ENCODE peak calls at places on chromosomes 4 and X, in nine cellular contexts. Q is left lung, P is spleen, M is lower lobe of right lung, U is stomach, X is heart right ventricle, C is esophagus muscularis mucosa, W is uterus, O is A549. A is an unnamed sample. For H3K9me3 and H3K4me1, the result is how much of the 10 kb centered on the place peaks cover.

GRCh38 chrX:17738737-17739535 is 1.6 kb downstream of the SCML1 start:
- DNase-seq in Q (no peak), P (no peak), M (no peak), U (no peak), X (no peak), C (no peak), W (no peak), O (no peak), A (no peak)

GRCh38 chr4:24690436-24690835 is 104.9 kb upstream of the SOD3 start:
- DNase-seq in Q (no peak), P (no peak), M (no peak), U (no peak), X (no peak), C (peak), W (no peak), O (no peak), A (no peak)

GRCh38 chr4:44425614-44426208 is 22.9 kb downstream of the KCTD8 start:
- DNase-seq in Q (no peak), P (no peak), M (no peak), U (no peak), X (no peak), C (no peak), W (no peak), O (no peak), A (no peak)

GRCh38 chr4:83013420-83013867 is 2.8 kb upstream of the LIN54 start:
- DNase-seq in Q (no peak), P (no peak), M (no peak), U (no peak), X (no peak), C (no peak), W (no peak), O (no peak), A (no peak)

GRCh38 chr4:47209833-47210232 is 178.5 kb downstream of the GABRB1 start:
- DNase-seq in Q (no peak), P (no peak), M (no peak), U (no peak), X (no peak), C (no peak), W (no peak), O (no peak), A (no peak)

GRCh38 chrX:39899876-39900787 is 197.6 kb downstream of the BCOR start:
- DNase-seq in Q (no peak), P (no peak), M (no peak), U (no peak), X (no peak), C (no peak), W (no peak), O (no peak), A (no peak)

GRCh38 chr4:119676101-119676500 is 47.5 kb upstream of the PDE5A start:
- DNase-seq in Q (no peak), P (no peak), M (no peak), U (no peak), X (no peak), C (no peak), W (no peak), O (no peak), A (no peak)

GRCh38 chr4:184306949-184307348 is 89.3 kb upstream of the ENPP6 start:
- DNase-seq in Q (no peak), P (no peak), M (no peak), U (no peak), X (no peak), C (peak), W (no peak), O (no peak), A (no peak)

GRCh38 chrX:2756534-2756933 is 4.7 kb downstream of the XG start:
- DNase-seq in Q (no peak), P (no peak), M (no peak), U (no peak), X (no peak), C (no peak), W (no peak), O (no peak), A (no peak)

GRCh38 chr4:26936284-26937065 is 75.8 kb downstream of the STIM2 start:
- DNase-seq in Q (peak), P (peak), M (peak), U (no peak), X (no peak), C (no peak), W (no peak), O (no peak), A (no peak)

GRCh38 chr4:2292679-2293108 is 30.8 kb upstream of the MXD4 start:
- DNase-seq in Q (no peak), P (no peak), M (no peak), U (no peak), X (no peak), C (no peak), W (no peak), O (no peak), A (peak)

GRCh38 chr4:74499986-74500781 is 55.2 kb downstream of the AREG start:
- DNase-seq in Q (no peak), P (no peak), M (no peak), U (no peak), X (no peak), C (no peak), W (no peak), O (no peak), A (no peak)

GRCh38 chrX:154369453-154370299 is 4.8 kb downstream of the FLNA start:
- DNase-seq in Q (peak), P (peak), M (peak), U (no peak), X (peak), C (peak), W (peak), O (peak), A (peak)

GRCh38 chr4:173802714-173803022 is 272.6 kb upstream of the HAND2 start:
- DNase-seq in Q (no peak), P (no peak), M (no peak), U (no peak), X (no peak), C (no peak), W (no peak), O (no peak), A (no peak)

GRCh38 chr4:38860788-38861424 is 4.3 kb upstream of the TLR6 start:
- DNase-seq in Q (no peak), P (peak), M (peak), U (peak), X (no peak), C (no peak), W (no peak), O (peak), A (no peak)

GRCh38 chr4:84691170-84691691 is 108.3 kb downstream of the CDS1 start:
- DNase-seq in Q (no peak), P (no peak), M (no peak), U (no peak), X (no peak), C (no peak), W (no peak), O (peak), A (no peak)

GRCh38 chr4:182625193-182625592 is 292.0 kb downstream of the DCTD start:
- DNase-seq in Q (no peak), P (no peak), M (no peak), U (no peak), X (no peak), C (no peak), W (no peak), O (no peak), A (no peak)

GRCh38 chrX:80879143-80879542 is 69.5 kb upstream of the BRWD3 start:
- DNase-seq in Q (no peak), P (no peak), M (no peak), U (peak), X (no peak), C (no peak), W (no peak), O (no peak), A (no peak)

GRCh38 chrX:30995705-30996104 is 76.1 kb downstream of the FTHL17 start:
- DNase-seq in Q (no peak), P (no peak), M (no peak), U (no peak), X (no peak), C (no peak), W (no peak), O (no peak), A (no peak)

GRCh38 chr4:6520978-6521377 is 48.6 kb upstream of the PPP2R2C start:
- DNase-seq in Q (no peak), P (no peak), M (no peak), U (no peak), X (no peak), C (no peak), W (no peak), O (no peak), A (no peak)

GRCh38 chr4:54643958-54644357 is 13.8 kb upstream of the KIT start:
- DNase-seq in Q (no peak), P (no peak), M (no peak), U (no peak), X (no peak), C (no peak), W (no peak), O (no peak), A (no peak)

GRCh38 chrX:45202171-45202570 is 1.5 kb upstream of the DIPK2B start:
- DNase-seq in Q (no peak), P (no peak), M (no peak), U (no peak), X (no peak), C (no peak), W (no peak), O (no peak), A (no peak)

GRCh38 chr4:105234582-105234981 is 87.9 kb downstream of the TET2 start:
- DNase-seq in Q (no peak), P (no peak), M (no peak), U (no peak), X (no peak), C (no peak), W (no peak), O (no peak), A (no peak)

GRCh38 chr4:175874290-175874689 is 62.2 kb upstream of the GPM6A start:
- DNase-seq in Q (no peak), P (no peak), M (no peak), U (no peak), X (no peak), C (no peak), W (no peak), O (no peak), A (no peak)

GRCh38 chr4:123741906-123742305 is 345.3 kb downstream of the SPRY1 start:
- DNase-seq in Q (no peak), P (no peak), M (no peak), U (no peak), X (no peak), C (no peak), W (no peak), O (no peak), A (no peak)

GRCh38 chrX:45824471-45824870 is 623.8 kb upstream of the DIPK2B start:
- DNase-seq in Q (no peak), P (no peak), M (no peak), U (no peak), X (no peak), C (no peak), W (peak), O (peak), A (peak)

GRCh38 chr4:25527044-25527443 is 128.6 kb upstream of the SLC34A2 start:
- DNase-seq in Q (no peak), P (no peak), M (no peak), U (no peak), X (no peak), C (no peak), W (no peak), O (no peak), A (no peak)

GRCh38 chr4:78634011-78634664 is 82.6 kb downstream of the ANXA3 start:
- DNase-seq in Q (no peak), P (no peak), M (peak), U (no peak), X (no peak), C (no peak), W (no peak), O (no peak), A (peak)

GRCh38 chr4:142656178-142656577 is 189.9 kb downstream of the INPP4B start:
- DNase-seq in Q (no peak), P (no peak), M (no peak), U (no peak), X (no peak), C (no peak), W (no peak), O (no peak), A (no peak)
- H3K9me3 ChIP-seq in Q (half or more), P (half or more), M (under half), U (half or more), X (half or more), C (half or more), W (under half), O (under half), A (under half)

GRCh38 chr4:147789596-147789995 is 57.7 kb downstream of the ARHGAP10 start:
- DNase-seq in Q (no peak), P (no peak), M (no peak), U (no peak), X (no peak), C (no peak), W (no peak), O (no peak), A (no peak)
- H3K4me1 ChIP-seq in Q (under half), P (under half), M (half or more), U (half or more), X (half or more), C (half or more), W (under half), O (under half), A (under half)

GRCh38 chrX:149979126-149979644 is 40.9 kb upstream of the EOLA2 start:
- DNase-seq in Q (no peak), P (no peak), M (no peak), U (no peak), X (no peak), C (no peak), W (no peak), O (no peak), A (no peak)
- H3K9me3 ChIP-seq in Q (under half), P (under half), M (under half), U (under half), X (under half), C (under half), W (under half), O (under half), A (under half)

DNA sequence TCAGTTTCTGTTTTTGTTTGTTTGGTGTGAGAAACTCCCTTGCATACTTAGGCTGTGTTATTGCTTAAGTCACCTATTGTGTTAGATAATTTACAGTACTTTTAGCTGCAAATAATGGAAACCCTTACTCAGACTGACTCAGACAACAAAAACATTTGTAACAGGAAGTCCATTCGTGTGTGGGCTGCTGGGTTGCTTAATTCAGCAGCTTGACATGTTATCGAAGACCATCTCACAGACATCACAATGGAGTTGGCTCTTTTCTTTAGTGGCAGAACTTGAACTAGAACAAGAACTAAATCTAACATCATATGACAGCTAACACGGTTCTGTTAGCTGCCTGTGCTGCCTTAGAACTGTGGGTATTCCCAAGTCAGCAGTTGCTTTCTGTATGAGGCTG is 9.9 kb upstream of the GABRE start:
- DNase-seq in Q (no peak), P (no peak), M (no peak), U (no peak), X (no peak), C (no peak), W (no peak), O (no peak), A (no peak)
- H3K4me1 ChIP-seq in Q (under half), P (under half), M (under half), U (under half), X (under half), C (under half), W (under half), O (half or more), A (under half)

DNA sequence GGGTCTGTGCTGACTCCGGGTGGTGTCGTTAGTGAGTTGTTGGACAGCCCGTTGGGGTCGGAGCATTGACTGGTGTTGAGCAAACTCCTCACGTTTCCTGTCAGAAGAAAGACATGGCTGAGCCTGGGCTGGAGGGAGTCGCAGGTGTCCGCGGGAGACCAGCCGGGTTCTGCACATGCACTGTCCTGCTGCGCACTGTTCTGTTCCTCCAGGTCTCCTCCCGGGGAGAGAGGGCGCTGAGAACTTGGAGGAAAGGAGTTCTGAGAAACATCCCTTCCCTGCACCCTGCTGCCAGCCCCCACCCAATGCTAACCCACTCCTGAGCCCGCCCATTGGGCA is 1.1 kb downstream of the ZNF141 start:
- DNase-seq in Q (no peak), P (peak), M (no peak), U (no peak), X (no peak), C (no peak), W (no peak), O (no peak), A (no peak)
- H3K9me3 ChIP-seq in Q (under half), P (under half), M (under half), U (under half), X (under half), C (under half), W (under half), O (half or more), A (under half)

DNA sequence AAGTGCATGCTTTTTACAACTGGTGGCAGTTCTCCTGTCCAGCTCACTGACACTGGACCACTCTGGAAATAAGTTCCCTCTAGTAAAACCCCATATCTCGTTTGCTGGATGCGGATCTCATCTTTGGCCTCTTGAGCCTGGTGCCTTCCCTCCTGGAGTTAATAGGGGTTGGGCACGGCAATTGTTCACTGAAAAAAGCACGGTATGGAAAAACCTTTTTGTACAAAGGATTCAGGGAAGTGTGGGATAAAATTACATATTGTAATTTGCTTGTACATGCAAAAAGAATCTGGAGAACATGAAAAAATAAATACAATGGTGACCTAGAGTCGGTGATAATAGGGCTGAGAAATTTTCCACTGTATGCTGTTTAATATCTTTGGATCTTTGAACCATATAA is 30.6 kb downstream of the TBC1D9 start:
- DNase-seq in Q (no peak), P (no peak), M (no peak), U (no peak), X (no peak), C (no peak), W (no peak), O (no peak), A (no peak)
- H3K4me1 ChIP-seq in Q (under half), P (half or more), M (half or more), U (half or more), X (half or more), C (under half), W (under half), O (under half), A (under half)

DNA sequence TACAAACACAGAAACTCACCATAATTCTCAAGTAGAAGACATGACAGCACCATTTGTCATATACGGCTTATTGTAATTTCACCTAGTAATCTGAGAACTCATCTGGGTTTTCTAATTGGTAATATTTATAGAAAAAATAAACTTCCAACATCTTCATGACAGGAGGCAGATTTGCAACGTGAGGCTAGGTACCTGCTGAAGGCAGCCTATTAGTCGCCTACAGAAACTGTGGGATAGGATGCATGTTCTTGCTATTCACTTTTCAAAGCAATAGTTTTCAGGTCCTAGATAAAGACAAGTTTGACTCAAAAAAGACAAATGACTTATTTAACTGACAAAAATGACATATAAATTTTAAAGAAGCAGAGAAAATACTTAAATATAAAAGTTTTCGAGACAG is 2.9 kb downstream of the ZNF732 start:
- DNase-seq in Q (no peak), P (no peak), M (no peak), U (no peak), X (no peak), C (no peak), W (no peak), O (no peak), A (no peak)
- H3K9me3 ChIP-seq in Q (half or more), P (half or more), M (under half), U (half or more), X (under half), C (under half), W (under half), O (under half), A (under half)

GRCh38 chr4:76306882-76307669 is 543 bp downstream of the STBD1 start:
- DNase-seq in Q (peak), P (peak), M (peak), U (peak), X (peak), C (no peak), W (peak), O (peak), A (peak)

GRCh38 chr4:76305971-76306881 is at the start of gene STBD1:
- DNase-seq in Q (peak), P (peak), M (peak), U (peak), X (peak), C (no peak), W (peak), O (peak), A (peak)

GRCh38 chr4:76308548-76308947 is 2.0 kb downstream of the STBD1 start:
- DNase-seq in Q (peak), P (no peak), M (no peak), U (peak), X (peak), C (no peak), W (no peak), O (no peak), A (no peak)

GRCh38 chr4:76309939-76310549 is 3.5 kb downstream of the STBD1 start:
- DNase-seq in Q (no peak), P (no peak), M (no peak), U (no peak), X (no peak), C (no peak), W (no peak), O (no peak), A (no peak)

DNA sequence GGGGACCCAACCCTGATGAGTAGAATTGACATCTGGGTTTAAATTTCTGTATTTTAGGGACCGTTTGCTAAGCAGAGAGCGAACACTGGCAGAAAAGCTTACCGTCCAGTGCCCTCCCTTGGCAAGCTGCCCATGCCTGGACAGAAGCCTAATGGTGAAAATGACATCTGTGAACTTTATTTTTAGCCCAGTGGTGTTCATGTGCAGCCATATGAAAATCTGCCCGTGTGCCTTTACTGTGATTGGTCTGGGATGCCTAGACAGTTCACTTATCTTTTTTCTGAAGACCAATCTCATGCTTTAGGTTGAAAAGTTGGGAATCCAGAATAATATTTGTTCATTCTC is 1.1 kb downstream of the STBD1 start:
- DNase-seq in Q (no peak), P (no peak), M (no peak), U (peak), X (peak), C (no peak), W (no peak), O (no peak), A (peak)
- H3K4me1 ChIP-seq in Q (under half), P (under half), M (under half), U (half or more), X (under half), C (half or more), W (under half), O (under half), A (under half)

DNA sequence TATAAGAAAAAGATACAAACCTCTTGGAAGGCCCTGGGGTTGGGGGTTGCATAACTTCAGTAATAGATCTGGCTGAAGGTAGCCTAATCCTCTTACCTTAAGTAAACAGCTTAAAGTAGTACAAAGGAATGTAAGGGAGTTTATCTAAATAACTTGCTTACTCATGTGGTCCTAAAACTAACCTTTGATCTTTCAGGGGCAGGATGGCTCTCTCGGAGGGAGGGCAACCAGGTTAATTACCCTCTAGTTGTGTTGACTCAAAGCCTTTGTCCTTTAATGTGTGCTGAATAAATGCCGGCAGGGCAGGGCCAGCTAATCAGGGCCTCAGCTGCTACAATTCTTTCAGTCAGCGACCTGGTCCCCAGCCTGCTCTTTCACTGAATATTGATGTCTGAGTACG is 822.0 kb upstream of the SLIT2 start:
- DNase-seq in Q (no peak), P (no peak), M (no peak), U (no peak), X (no peak), C (no peak), W (no peak), O (no peak), A (no peak)
- H3K9me3 ChIP-seq in Q (under half), P (under half), M (under half), U (under half), X (under half), C (under half), W (under half), O (under half), A (under half)

GRCh38 chr4:168863719-168864632 is 146.1 kb downstream of the CBR4 start:
- DNase-seq in Q (no peak), P (no peak), M (no peak), U (no peak), X (no peak), C (no peak), W (no peak), O (no peak), A (no peak)
- H3K4me1 ChIP-seq in Q (under half), P (under half), M (under half), U (half or more), X (half or more), C (half or more), W (under half), O (under half), A (under half)

A was measured in aorta.